ENCODE peak calls at places on chromosomes 1 and 21, in eight cellular contexts. T, L, A, R, I, E, X and Q are unnamed samples. For H4K20me1, the result is how much of the 10 kb centered on the place peaks cover.

GRCh38 chr1:8980656-8981055 is 35.0 kb downstream of the CA6 start:
- DNase-seq in T (no peak), L (no peak), A (no peak), R (no peak), I (no peak), E (no peak), X (no peak), Q (no peak)

GRCh38 chr1:224684920-224685547 is 68.9 kb downstream of the CNIH3 start:
- DNase-seq in T (no peak), L (no peak), A (no peak), R (no peak), I (no peak), E (peak), X (no peak), Q (peak)

GRCh38 chr1:55826413-55827080 is 611.4 kb upstream of the USP24 start:
- DNase-seq in T (no peak), L (no peak), A (peak), R (no peak), I (no peak), E (no peak), X (no peak), Q (no peak)

GRCh38 chr21:42962360-42963007 is 11.9 kb upstream of the PKNOX1 start:
- DNase-seq in T (no peak), L (no peak), A (no peak), R (no peak), I (no peak), E (no peak), X (no peak), Q (no peak)

GRCh38 chr1:112579801-112580510 is 39.0 kb downstream of the ST7L start:
- DNase-seq in T (no peak), L (no peak), A (peak), R (no peak), I (no peak), E (peak), X (no peak), Q (no peak)

GRCh38 chr21:38982804-38983203 is 177.1 kb downstream of the ETS2 start:
- DNase-seq in T (no peak), L (no peak), A (no peak), R (no peak), I (no peak), E (no peak), X (no peak), Q (no peak)

GRCh38 chr21:45475004-45475685 is 67.1 kb downstream of the SLC19A1 start:
- DNase-seq in T (no peak), L (no peak), A (no peak), R (no peak), I (no peak), E (no peak), X (no peak), Q (no peak)

GRCh38 chr1:235270625-235271024 is 57.4 kb downstream of the ARID4B start:
- DNase-seq in T (peak), L (no peak), A (peak), R (no peak), I (no peak), E (peak), X (no peak), Q (peak)

GRCh38 chr1:154193821-154194220 is 1.9 kb upstream of the TPM3 start:
- DNase-seq in T (no peak), L (no peak), A (no peak), R (no peak), I (no peak), E (no peak), X (peak), Q (no peak)

GRCh38 chr1:37286881-37287280 is 187.5 kb upstream of the ZC3H12A start:
- DNase-seq in T (no peak), L (no peak), A (no peak), R (no peak), I (no peak), E (no peak), X (no peak), Q (no peak)

GRCh38 chr1:230857822-230858221 is 10.5 kb downstream of the C1orf198 start:
- DNase-seq in T (no peak), L (no peak), A (peak), R (no peak), I (no peak), E (peak), X (no peak), Q (peak)

GRCh38 chr1:167093863-167094516 is at the start of gene STYXL2:
- DNase-seq in T (no peak), L (no peak), A (no peak), R (no peak), I (no peak), E (no peak), X (no peak), Q (no peak)

GRCh38 chr1:113975211-113975895 is 3.9 kb upstream of the OLFML3 start:
- DNase-seq in T (no peak), L (no peak), A (peak), R (no peak), I (no peak), E (peak), X (no peak), Q (peak)

GRCh38 chr1:10631121-10631810 is 156.5 kb downstream of the PEX14 start:
- DNase-seq in T (no peak), L (no peak), A (no peak), R (no peak), I (no peak), E (no peak), X (no peak), Q (no peak)

GRCh38 chr1:32525053-32525452 is 14.2 kb upstream of the ZBTB8A start:
- DNase-seq in T (no peak), L (no peak), A (peak), R (no peak), I (no peak), E (peak), X (no peak), Q (peak)

DNA sequence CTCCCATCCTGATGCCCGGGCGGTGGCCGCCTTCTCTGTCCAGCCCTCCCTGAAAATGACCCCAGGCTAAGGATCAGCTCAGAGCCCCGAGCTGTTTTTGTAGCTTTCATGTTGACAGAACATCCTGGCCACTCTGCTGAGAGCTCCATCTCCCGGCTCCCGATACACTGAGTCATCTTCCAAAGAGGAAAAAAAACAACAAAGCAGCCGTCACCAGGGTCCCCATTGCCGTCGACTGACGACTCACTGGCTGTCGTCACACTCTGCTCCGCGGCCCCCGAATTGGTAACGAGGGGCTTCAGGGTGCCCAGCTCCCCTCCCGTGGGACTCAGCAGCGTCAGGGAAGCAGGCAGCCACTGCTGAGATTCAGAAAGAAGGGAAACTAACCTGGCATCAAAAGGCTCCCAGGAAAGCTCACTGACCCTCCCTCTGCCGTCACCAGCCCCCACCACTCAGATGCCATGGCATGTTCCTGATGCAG is 67.2 kb downstream of the CD46 start:
- DNase-seq in T (no peak), L (no peak), A (peak), R (no peak), I (no peak), E (peak), X (peak), Q (peak)
- H4K20me1 ChIP-seq in T (under half), L (under half), A (under half), R (under half), I (under half), E (under half), X (under half), Q (under half)

GRCh38 chr1:228786361-228787129 is 51.3 kb downstream of the RHOU start:
- DNase-seq in T (no peak), L (no peak), A (no peak), R (no peak), I (no peak), E (no peak), X (no peak), Q (no peak)

GRCh38 chr1:228783415-228784045 is 48.3 kb downstream of the RHOU start:
- DNase-seq in T (no peak), L (no peak), A (no peak), R (no peak), I (no peak), E (no peak), X (no peak), Q (no peak)

GRCh38 chr1:228782662-228783414 is 47.6 kb downstream of the RHOU start:
- DNase-seq in T (no peak), L (no peak), A (peak), R (no peak), I (no peak), E (peak), X (no peak), Q (no peak)

GRCh38 chr1:228784191-228784590 is 48.9 kb downstream of the RHOU start:
- DNase-seq in T (no peak), L (no peak), A (no peak), R (no peak), I (no peak), E (no peak), X (no peak), Q (no peak)

DNA sequence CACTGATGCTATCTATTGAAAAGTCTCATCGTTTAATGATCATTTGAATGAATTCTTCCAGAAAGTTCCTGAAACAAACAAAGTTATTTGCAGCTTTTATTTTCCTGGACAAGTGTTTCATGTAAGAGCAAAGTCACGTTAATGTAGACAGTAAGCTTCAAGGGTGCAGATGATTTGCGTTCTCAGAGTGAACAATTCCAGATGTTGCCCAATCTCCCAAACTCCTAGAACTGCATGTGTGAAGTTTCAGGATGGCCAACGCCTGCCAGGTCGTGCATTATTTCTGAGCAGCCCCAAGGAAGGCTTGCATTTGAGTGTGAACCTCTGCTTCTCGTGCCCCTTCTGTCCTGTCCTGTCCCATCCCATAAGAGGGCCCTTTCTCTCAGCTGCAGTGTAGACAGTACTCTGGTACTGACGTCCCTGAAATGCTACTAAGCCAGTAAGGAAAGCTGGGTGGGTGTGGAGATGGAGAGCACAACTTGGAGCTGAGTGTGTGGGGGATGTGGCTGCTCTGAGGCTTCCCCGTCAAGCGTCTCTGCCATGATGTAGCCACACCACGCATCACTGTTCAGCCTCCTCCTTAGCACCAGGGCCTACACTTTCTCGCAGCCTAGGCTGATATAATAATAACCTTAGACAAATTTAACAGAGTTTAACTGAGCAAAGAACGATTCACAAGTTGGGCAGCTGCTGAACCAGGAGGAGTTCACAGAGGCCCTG is 50.2 kb downstream of the RHOU start:
- DNase-seq in T (no peak), L (no peak), A (no peak), R (no peak), I (no peak), E (no peak), X (no peak), Q (no peak)
- H3K27ac ChIP-seq in T (no peak), L (no peak), A (no peak), R (no peak), I (no peak), E (no peak), X (no peak), Q (no peak)

GRCh38 chr1:90198616-90199015 is 203.7 kb downstream of the ZNF326 start:
- DNase-seq in T (no peak), L (peak), A (no peak), R (no peak), I (no peak), E (no peak), X (no peak), Q (no peak)
- H3K4me2 ChIP-seq in T (no peak), L (peak), A (no peak), R (no peak), I (no peak), E (no peak), X (no peak), Q (no peak)

GRCh38 chr1:151113877-151114276 is 32.6 kb downstream of the SEMA6C start:
- DNase-seq in T (no peak), L (no peak), A (no peak), R (no peak), I (no peak), E (no peak), X (no peak), Q (no peak)
- H4K20me1 ChIP-seq in T (under half), L (under half), A (under half), R (under half), I (under half), E (under half), X (under half), Q (under half)

DNA sequence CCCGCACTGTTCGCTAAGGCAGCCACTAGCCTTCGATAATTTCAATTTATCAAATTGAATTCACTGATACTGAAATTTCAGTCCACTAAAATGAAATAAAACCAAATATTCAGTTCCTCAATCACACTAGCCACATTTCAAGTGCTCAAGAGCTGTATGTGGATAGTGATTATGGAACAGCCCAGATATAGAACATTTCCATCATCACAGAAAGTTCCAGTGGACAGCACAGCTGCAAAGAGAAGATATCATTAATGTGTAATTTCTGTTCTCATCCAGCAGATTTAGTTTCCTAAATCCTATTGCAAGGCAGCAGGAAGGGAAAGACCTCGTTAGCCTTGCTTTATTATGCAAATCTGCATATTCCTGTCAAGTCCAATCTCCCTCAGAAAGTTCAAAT is 22.6 kb downstream of the CAPZB start:
- DNase-seq in T (no peak), L (no peak), A (no peak), R (no peak), I (no peak), E (no peak), X (no peak), Q (no peak)
- H3K27ac ChIP-seq in T (no peak), L (no peak), A (no peak), R (no peak), I (no peak), E (no peak), X (no peak), Q (no peak)

DNA sequence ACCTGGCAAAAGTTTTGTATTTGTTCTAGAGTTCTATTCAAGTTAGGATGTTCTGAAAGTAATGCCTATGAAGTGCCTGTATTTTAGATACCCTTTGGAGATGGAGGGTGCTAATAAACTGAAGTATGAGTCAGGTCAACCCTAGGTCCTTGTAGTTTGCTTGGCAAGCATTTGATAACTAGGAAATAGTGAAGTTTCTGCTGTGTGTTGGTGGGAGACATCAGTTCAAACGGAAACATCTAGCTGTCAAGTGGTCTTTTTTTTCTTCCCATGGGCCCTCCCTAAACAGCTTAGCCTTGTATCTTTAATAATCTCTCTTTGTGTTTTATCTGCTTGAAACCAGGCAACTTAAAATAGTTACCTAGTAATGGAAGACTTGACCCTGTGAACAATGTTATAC is 4.5 kb downstream of the MRPS6 start:
- DNase-seq in T (no peak), L (no peak), A (no peak), R (no peak), I (no peak), E (no peak), X (no peak), Q (no peak)
- H3K4me2 ChIP-seq in T (no peak), L (no peak), A (no peak), R (peak), I (no peak), E (no peak), X (no peak), Q (no peak)

GRCh38 chr1:198199105-198199504 is 42.3 kb downstream of the NEK7 start:
- DNase-seq in T (peak), L (no peak), A (no peak), R (peak), I (no peak), E (no peak), X (no peak), Q (no peak)

GRCh38 chr1:198201956-198202784 is 45.4 kb downstream of the NEK7 start:
- DNase-seq in T (no peak), L (no peak), A (no peak), R (no peak), I (no peak), E (no peak), X (no peak), Q (no peak)

GRCh38 chr1:198197285-198197684 is 40.5 kb downstream of the NEK7 start:
- DNase-seq in T (no peak), L (no peak), A (no peak), R (no peak), I (no peak), E (no peak), X (no peak), Q (no peak)

GRCh38 chr1:198196630-198197029 is 39.8 kb downstream of the NEK7 start:
- DNase-seq in T (no peak), L (no peak), A (no peak), R (no peak), I (no peak), E (peak), X (no peak), Q (peak)
- H4K20me1 ChIP-seq in T (under half), L (under half), A (under half), R (under half), I (under half), E (under half), X (under half), Q (half or more)